ENCODE peak calls at places on chromosomes 4 and X, in eight cellular contexts. One of them, this sample, is unnamed.

GRCh38 chrX:139759637-139760036 is 51.7 kb upstream of the MCF2 start:
- DNase-seq in fibroblast of the aortic adventitia: peak
- DNase-seq in HEK293T: peak
- DNase-seq in HS-5: no peak
- DNase-seq in DMS 273 treated with DMSO at 0.1 percent for 48 hours: no peak
- DNase-seq in activated T-cell treated with anti-CD3 and anti-CD28 coated beads, Interleukin-2, amount 50 U/mL, for 72 hours: no peak
- DNase-seq in MCF 10A: peak
- DNase-seq in D721Med: no peak
- DNase-seq in this sample: no peak

GRCh38 chr4:184310881-184311709 is 93.4 kb upstream of the ENPP6 start:
- DNase-seq in fibroblast of the aortic adventitia: peak
- DNase-seq in HEK293T: no peak
- DNase-seq in HS-5: no peak
- DNase-seq in DMS 273 treated with DMSO at 0.1 percent for 48 hours: no peak
- DNase-seq in activated T-cell treated with anti-CD3 and anti-CD28 coated beads, Interleukin-2, amount 50 U/mL, for 72 hours: no peak
- DNase-seq in MCF 10A: no peak
- DNase-seq in D721Med: no peak
- DNase-seq in this sample: no peak

GRCh38 chr4:148704291-148704690 is 262.1 kb upstream of the NR3C2 start:
- DNase-seq in fibroblast of the aortic adventitia: no peak
- DNase-seq in HEK293T: no peak
- DNase-seq in HS-5: no peak
- DNase-seq in DMS 273 treated with DMSO at 0.1 percent for 48 hours: no peak
- DNase-seq in activated T-cell treated with anti-CD3 and anti-CD28 coated beads, Interleukin-2, amount 50 U/mL, for 72 hours: no peak
- DNase-seq in MCF 10A: no peak
- DNase-seq in D721Med: no peak
- DNase-seq in this sample: no peak

GRCh38 chrX:47802589-47802988 is 34.1 kb upstream of the ZNF81 start:
- DNase-seq in fibroblast of the aortic adventitia: peak
- DNase-seq in HEK293T: peak
- DNase-seq in HS-5: no peak
- DNase-seq in DMS 273 treated with DMSO at 0.1 percent for 48 hours: peak
- DNase-seq in activated T-cell treated with anti-CD3 and anti-CD28 coated beads, Interleukin-2, amount 50 U/mL, for 72 hours: no peak
- DNase-seq in MCF 10A: peak
- DNase-seq in D721Med: no peak
- DNase-seq in this sample: no peak

GRCh38 chr4:20418865-20419451 is 167.3 kb downstream of the SLIT2 start:
- DNase-seq in fibroblast of the aortic adventitia: peak
- DNase-seq in HEK293T: no peak
- DNase-seq in HS-5: peak
- DNase-seq in DMS 273 treated with DMSO at 0.1 percent for 48 hours: no peak
- DNase-seq in activated T-cell treated with anti-CD3 and anti-CD28 coated beads, Interleukin-2, amount 50 U/mL, for 72 hours: no peak
- DNase-seq in MCF 10A: peak
- DNase-seq in D721Med: no peak
- DNase-seq in this sample: no peak

GRCh38 chr4:76854858-76855257 is 43.1 kb downstream of the SOWAHB start:
- DNase-seq in fibroblast of the aortic adventitia: no peak
- DNase-seq in HEK293T: no peak
- DNase-seq in HS-5: no peak
- DNase-seq in DMS 273 treated with DMSO at 0.1 percent for 48 hours: no peak
- DNase-seq in activated T-cell treated with anti-CD3 and anti-CD28 coated beads, Interleukin-2, amount 50 U/mL, for 72 hours: no peak
- DNase-seq in MCF 10A: no peak
- DNase-seq in D721Med: no peak
- DNase-seq in this sample: no peak

GRCh38 chrX:9788908-9789307 is 2.7 kb downstream of the SHROOM2 start:
- DNase-seq in fibroblast of the aortic adventitia: no peak
- DNase-seq in HEK293T: no peak
- DNase-seq in HS-5: no peak
- DNase-seq in DMS 273 treated with DMSO at 0.1 percent for 48 hours: no peak
- DNase-seq in activated T-cell treated with anti-CD3 and anti-CD28 coated beads, Interleukin-2, amount 50 U/mL, for 72 hours: no peak
- DNase-seq in MCF 10A: peak
- DNase-seq in D721Med: no peak
- DNase-seq in this sample: no peak

GRCh38 chrX:97860206-97860605 is 976.5 kb downstream of the RPA4 start:
- DNase-seq in fibroblast of the aortic adventitia: no peak
- DNase-seq in HEK293T: no peak
- DNase-seq in HS-5: no peak
- DNase-seq in DMS 273 treated with DMSO at 0.1 percent for 48 hours: no peak
- DNase-seq in activated T-cell treated with anti-CD3 and anti-CD28 coated beads, Interleukin-2, amount 50 U/mL, for 72 hours: no peak
- DNase-seq in MCF 10A: peak
- DNase-seq in D721Med: no peak
- DNase-seq in this sample: no peak

GRCh38 chrX:65706041-65706828 is 38.8 kb downstream of the MSN start:
- DNase-seq in fibroblast of the aortic adventitia: peak
- DNase-seq in HEK293T: no peak
- DNase-seq in HS-5: peak
- DNase-seq in DMS 273 treated with DMSO at 0.1 percent for 48 hours: no peak
- DNase-seq in activated T-cell treated with anti-CD3 and anti-CD28 coated beads, Interleukin-2, amount 50 U/mL, for 72 hours: peak
- DNase-seq in MCF 10A: peak
- DNase-seq in D721Med: no peak
- DNase-seq in this sample: no peak

GRCh38 chrX:12245650-12246645 is 107.7 kb downstream of the FRMPD4 start:
- DNase-seq in fibroblast of the aortic adventitia: peak
- DNase-seq in HEK293T: no peak
- DNase-seq in HS-5: peak
- DNase-seq in DMS 273 treated with DMSO at 0.1 percent for 48 hours: no peak
- DNase-seq in activated T-cell treated with anti-CD3 and anti-CD28 coated beads, Interleukin-2, amount 50 U/mL, for 72 hours: no peak
- DNase-seq in MCF 10A: peak
- DNase-seq in D721Med: no peak
- DNase-seq in this sample: no peak

GRCh38 chr4:38255572-38255971 is 295.4 kb downstream of the PTTG2 start:
- DNase-seq in fibroblast of the aortic adventitia: no peak
- DNase-seq in HEK293T: no peak
- DNase-seq in HS-5: no peak
- DNase-seq in DMS 273 treated with DMSO at 0.1 percent for 48 hours: no peak
- DNase-seq in activated T-cell treated with anti-CD3 and anti-CD28 coated beads, Interleukin-2, amount 50 U/mL, for 72 hours: no peak
- DNase-seq in MCF 10A: no peak
- DNase-seq in D721Med: no peak
- DNase-seq in this sample: no peak

GRCh38 chr4:57053508-57053907 is 56.7 kb downstream of the IGFBP7 start:
- DNase-seq in fibroblast of the aortic adventitia: peak
- DNase-seq in HEK293T: no peak
- DNase-seq in HS-5: no peak
- DNase-seq in DMS 273 treated with DMSO at 0.1 percent for 48 hours: no peak
- DNase-seq in activated T-cell treated with anti-CD3 and anti-CD28 coated beads, Interleukin-2, amount 50 U/mL, for 72 hours: no peak
- DNase-seq in MCF 10A: peak
- DNase-seq in D721Med: no peak
- DNase-seq in this sample: no peak

GRCh38 chr4:2800691-2801596 is 8.1 kb downstream of the SH3BP2 start:
- DNase-seq in fibroblast of the aortic adventitia: peak
- DNase-seq in HEK293T: no peak
- DNase-seq in HS-5: no peak
- DNase-seq in DMS 273 treated with DMSO at 0.1 percent for 48 hours: no peak
- DNase-seq in activated T-cell treated with anti-CD3 and anti-CD28 coated beads, Interleukin-2, amount 50 U/mL, for 72 hours: peak
- DNase-seq in MCF 10A: peak
- DNase-seq in D721Med: no peak
- DNase-seq in this sample: peak

GRCh38 chr4:52572936-52573485 is 86.1 kb downstream of the USP46 start:
- DNase-seq in fibroblast of the aortic adventitia: peak
- DNase-seq in HEK293T: no peak
- DNase-seq in HS-5: peak
- DNase-seq in DMS 273 treated with DMSO at 0.1 percent for 48 hours: no peak
- DNase-seq in activated T-cell treated with anti-CD3 and anti-CD28 coated beads, Interleukin-2, amount 50 U/mL, for 72 hours: no peak
- DNase-seq in MCF 10A: peak
- DNase-seq in D721Med: no peak
- DNase-seq in this sample: no peak

GRCh38 chr4:112704991-112705845 is 68.3 kb downstream of the LARP7 start:
- DNase-seq in fibroblast of the aortic adventitia: peak
- DNase-seq in HEK293T: peak
- DNase-seq in HS-5: peak
- DNase-seq in DMS 273 treated with DMSO at 0.1 percent for 48 hours: no peak
- DNase-seq in activated T-cell treated with anti-CD3 and anti-CD28 coated beads, Interleukin-2, amount 50 U/mL, for 72 hours: peak
- DNase-seq in MCF 10A: peak
- DNase-seq in D721Med: no peak
- DNase-seq in this sample: peak